ENCODE peak calls at places on chromosome 6, in eight cellular contexts. O is HuH-7.5, E is fibroblast of mammary gland, P is cardiac muscle cell, Y is RPMI8226, R is DMS153, B is EH, J is midbrain. A is an unnamed sample.

GRCh38 chr6:85015396-85015990 is 251.1 kb upstream of the TBX18 start:
- DNase-seq in O (peak; percentile 18), E (peak; percentile 67), P (peak; percentile 71), Y (peak; percentile 43), R (peak; percentile 8), B (peak; percentile 39), J (no peak), A (no peak)

GRCh38 chr6:148147431-148147830 is 195.2 kb upstream of the SASH1 start:
- DNase-seq in O (no peak), E (no peak), P (no peak), Y (no peak), R (no peak), B (no peak), J (no peak), A (no peak)

GRCh38 chr6:167703781-167704180 is 122.9 kb upstream of the AFDN start:
- DNase-seq in O (no peak), E (no peak), P (no peak), Y (no peak), R (no peak), B (no peak), J (no peak), A (no peak)

GRCh38 chr6:125104425-125104824 is 49.1 kb upstream of the TPD52L1 start:
- DNase-seq in O (no peak), E (peak; percentile 40), P (peak; percentile 26), Y (no peak), R (peak; percentile 31), B (peak; percentile 87), J (peak; percentile 74), A (peak; percentile 55)

GRCh38 chr6:53615633-53616449 is 49.7 kb downstream of the KLHL31 start:
- DNase-seq in O (peak; percentile 3), E (peak; percentile 86), P (no peak), Y (no peak), R (peak; percentile 47), B (peak; percentile 16), J (no peak), A (peak; percentile 26)

GRCh38 chr6:99521557-99522286 is 6.5 kb upstream of the USP45 start:
- DNase-seq in O (peak; percentile 37), E (peak; percentile 53), P (peak; percentile 23), Y (peak; percentile 9), R (no peak), B (peak; percentile 71), J (no peak), A (no peak)

GRCh38 chr6:89255417-89255816 is 38.3 kb upstream of the GABRR1 start:
- DNase-seq in O (no peak), E (no peak), P (no peak), Y (no peak), R (no peak), B (no peak), J (no peak), A (no peak)

GRCh38 chr6:168413018-168413720 is 27.8 kb upstream of the SMOC2 start:
- DNase-seq in O (no peak), E (no peak), P (no peak), Y (no peak), R (no peak), B (no peak), J (no peak), A (no peak)

GRCh38 chr6:17341117-17341805 is 52.1 kb upstream of the CAP2 start:
- DNase-seq in O (no peak), E (no peak), P (no peak), Y (no peak), R (no peak), B (no peak), J (no peak), A (no peak)

GRCh38 chr6:10256113-10256690 is 158.7 kb downstream of the TFAP2A start:
- DNase-seq in O (no peak), E (no peak), P (no peak), Y (peak; percentile 36), R (no peak), B (no peak), J (no peak), A (no peak)

GRCh38 chr6:167136376-167136775 is 13.5 kb downstream of the CCR6 start:
- DNase-seq in O (no peak), E (no peak), P (no peak), Y (no peak), R (no peak), B (no peak), J (no peak), A (no peak)

GRCh38 chr6:90523779-90524310 is 63.0 kb downstream of the MAP3K7 start:
- DNase-seq in O (no peak), E (no peak), P (no peak), Y (no peak), R (no peak), B (no peak), J (no peak), A (no peak)

GRCh38 chr6:125169522-125169921 is 15.9 kb downstream of the TPD52L1 start:
- DNase-seq in O (no peak), E (no peak), P (no peak), Y (no peak), R (no peak), B (no peak), J (no peak), A (no peak)

A was measured in putamen.